ENCODE peak calls at places on chromosome 21, in ten cellular contexts. One of them, this sample, is unnamed.
A peak's percentile ranks its signal among the peaks of the same experiment; 100 is the strongest.

GRCh38 chr21:42075686-42076471 is 4.8 kb downstream of the UMODL1 start:
- DNase-seq in HL-60: no peak
- DNase-seq in endothelial cell of umbilical vein: no peak
- DNase-seq in fibroblast of pulmonary artery: no peak
- DNase-seq in heart left ventricle: no peak
- DNase-seq in Caco-2: no peak
- DNase-seq in transverse colon: no peak
- DNase-seq in PC-9: no peak
- DNase-seq in heart right ventricle: no peak
- DNase-seq in PC-3: no peak
- DNase-seq in this sample: no peak

GRCh38 chr21:42150458-42151085 is 68.4 kb upstream of the ABCG1 start:
- DNase-seq in HL-60: no peak
- DNase-seq in transverse colon: no peak
- DNase-seq in endothelial cell of umbilical vein: no peak
- DNase-seq in PC-9: no peak
- DNase-seq in fibroblast of pulmonary artery: no peak
- DNase-seq in heart right ventricle: no peak
- DNase-seq in PC-3: no peak
- DNase-seq in Caco-2: no peak
- DNase-seq in heart left ventricle: no peak
- DNase-seq in this sample: no peak

GRCh38 chr21:44817914-44818635 is at the start of gene SUMO3:
- DNase-seq in PC-3: peak; percentile 94
- DNase-seq in fibroblast of pulmonary artery: peak; percentile 82
- DNase-seq in heart right ventricle: peak; percentile 85
- DNase-seq in heart left ventricle: peak; percentile 83
- DNase-seq in Caco-2: peak; percentile 91
- DNase-seq in HL-60: peak; percentile 77
- DNase-seq in endothelial cell of umbilical vein: peak; percentile 80
- DNase-seq in transverse colon: peak; percentile 90
- DNase-seq in PC-9: no peak
- DNase-seq in this sample: peak; percentile 78

GRCh38 chr21:39518055-39518844 is 66.5 kb downstream of the SH3BGR start:
- DNase-seq in heart left ventricle: no peak
- DNase-seq in HL-60: peak; percentile 30
- DNase-seq in fibroblast of pulmonary artery: peak; percentile 53
- DNase-seq in endothelial cell of umbilical vein: peak; percentile 47
- DNase-seq in transverse colon: peak; percentile 31
- DNase-seq in heart right ventricle: no peak
- DNase-seq in PC-3: peak; percentile 82
- DNase-seq in PC-9: peak; percentile 40
- DNase-seq in Caco-2: peak; percentile 75
- DNase-seq in this sample: peak; percentile 60

GRCh38 chr21:42472521-42472920 is 23.5 kb downstream of the RSPH1 start:
- DNase-seq in endothelial cell of umbilical vein: no peak
- DNase-seq in heart right ventricle: no peak
- DNase-seq in HL-60: no peak
- DNase-seq in PC-3: no peak
- DNase-seq in heart left ventricle: no peak
- DNase-seq in Caco-2: no peak
- DNase-seq in transverse colon: peak; percentile 5
- DNase-seq in fibroblast of pulmonary artery: no peak
- DNase-seq in PC-9: no peak
- DNase-seq in this sample: no peak

GRCh38 chr21:21801921-21802320 is 803.7 kb downstream of the NCAM2 start:
- DNase-seq in PC-9: no peak
- DNase-seq in fibroblast of pulmonary artery: no peak
- DNase-seq in transverse colon: no peak
- DNase-seq in HL-60: no peak
- DNase-seq in endothelial cell of umbilical vein: no peak
- DNase-seq in heart right ventricle: no peak
- DNase-seq in PC-3: no peak
- DNase-seq in heart left ventricle: no peak
- DNase-seq in Caco-2: no peak
- DNase-seq in this sample: no peak

GRCh38 chr21:45152265-45152746 is 77.9 kb downstream of the ADARB1 start:
- DNase-seq in Caco-2: no peak
- DNase-seq in HL-60: peak; percentile 68
- DNase-seq in transverse colon: peak; percentile 50
- DNase-seq in heart right ventricle: no peak
- DNase-seq in PC-3: no peak
- DNase-seq in fibroblast of pulmonary artery: no peak
- DNase-seq in heart left ventricle: no peak
- DNase-seq in endothelial cell of umbilical vein: no peak
- DNase-seq in PC-9: no peak
- DNase-seq in this sample: no peak

GRCh38 chr21:24693779-24694178 is 913.5 kb downstream of the MRPL39 start:
- DNase-seq in PC-9: no peak
- DNase-seq in Caco-2: no peak
- DNase-seq in fibroblast of pulmonary artery: no peak
- DNase-seq in heart left ventricle: no peak
- DNase-seq in heart right ventricle: no peak
- DNase-seq in PC-3: peak; percentile 3
- DNase-seq in HL-60: no peak
- DNase-seq in endothelial cell of umbilical vein: no peak
- DNase-seq in transverse colon: no peak
- DNase-seq in this sample: no peak

GRCh38 chr21:33025471-33026298 is at the start of gene OLIG2:
- DNase-seq in endothelial cell of umbilical vein: peak; percentile 20
- DNase-seq in Caco-2: no peak
- DNase-seq in HL-60: peak; percentile 92
- DNase-seq in PC-9: no peak
- DNase-seq in transverse colon: no peak
- DNase-seq in fibroblast of pulmonary artery: no peak
- DNase-seq in PC-3: no peak
- DNase-seq in heart right ventricle: no peak
- DNase-seq in heart left ventricle: no peak
- DNase-seq in this sample: no peak

GRCh38 chr21:33025106-33025470 is 647 bp upstream of the OLIG2 start:
- DNase-seq in HL-60: no peak
- DNase-seq in transverse colon: no peak
- DNase-seq in PC-9: no peak
- DNase-seq in endothelial cell of umbilical vein: no peak
- DNase-seq in heart left ventricle: no peak
- DNase-seq in heart right ventricle: no peak
- DNase-seq in Caco-2: no peak
- DNase-seq in PC-3: no peak
- DNase-seq in fibroblast of pulmonary artery: no peak
- DNase-seq in this sample: no peak

GRCh38 chr21:33022828-33023573 is 2.7 kb upstream of the OLIG2 start:
- DNase-seq in HL-60: no peak
- DNase-seq in heart left ventricle: no peak
- DNase-seq in endothelial cell of umbilical vein: no peak
- DNase-seq in PC-9: no peak
- DNase-seq in heart right ventricle: no peak
- DNase-seq in fibroblast of pulmonary artery: no peak
- DNase-seq in transverse colon: no peak
- DNase-seq in Caco-2: no peak
- DNase-seq in PC-3: no peak
- DNase-seq in this sample: no peak

GRCh38 chr21:33023574-33024277 is 2.0 kb upstream of the OLIG2 start:
- DNase-seq in endothelial cell of umbilical vein: no peak
- DNase-seq in PC-9: no peak
- DNase-seq in HL-60: no peak
- DNase-seq in heart right ventricle: no peak
- DNase-seq in PC-3: no peak
- DNase-seq in fibroblast of pulmonary artery: no peak
- DNase-seq in heart left ventricle: no peak
- DNase-seq in transverse colon: no peak
- DNase-seq in Caco-2: no peak
- DNase-seq in this sample: no peak

GRCh38 chr21:33024278-33025103 is 1.2 kb upstream of the OLIG2 start:
- DNase-seq in PC-9: no peak
- DNase-seq in PC-3: no peak
- DNase-seq in heart left ventricle: no peak
- DNase-seq in heart right ventricle: no peak
- DNase-seq in transverse colon: no peak
- DNase-seq in fibroblast of pulmonary artery: no peak
- DNase-seq in HL-60: no peak
- DNase-seq in Caco-2: no peak
- DNase-seq in endothelial cell of umbilical vein: no peak
- DNase-seq in this sample: no peak
- H3K4me3 ChIP-seq in PC-9: no peak overlapping the region
- H3K4me3 ChIP-seq in PC-3: no peak overlapping the region
- H3K4me3 ChIP-seq in heart left ventricle: peak overlapping the region; percentile 31
- H3K4me3 ChIP-seq in heart right ventricle: no peak overlapping the region
- H3K4me3 ChIP-seq in transverse colon: no peak overlapping the region
- H3K4me3 ChIP-seq in fibroblast of pulmonary artery: no peak overlapping the region
- H3K4me3 ChIP-seq in HL-60: no peak overlapping the region
- H3K4me3 ChIP-seq in Caco-2: no peak overlapping the region
- H3K4me3 ChIP-seq in endothelial cell of umbilical vein: no peak overlapping the region
- H3K4me3 ChIP-seq in this sample: no peak overlapping the region

DNA sequence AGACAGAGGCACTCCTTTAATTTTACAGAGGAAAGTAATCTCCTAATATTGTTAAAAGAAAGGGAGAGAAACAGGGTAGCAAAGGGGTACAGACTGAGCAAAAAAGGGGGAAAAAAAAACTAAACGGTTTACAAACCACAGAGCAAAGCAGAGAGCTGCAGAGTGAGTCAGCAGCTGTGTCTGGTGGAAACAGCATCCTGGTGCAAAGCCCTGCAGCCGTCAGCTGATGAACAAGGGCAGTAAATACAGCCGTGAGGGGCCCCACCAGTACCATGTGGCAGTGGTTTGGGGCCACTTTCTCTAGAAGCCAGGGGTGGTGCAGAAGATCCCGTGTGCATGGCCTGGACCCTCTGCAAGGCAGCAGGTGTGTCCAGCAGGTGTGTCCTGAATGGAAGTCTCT is 111.3 kb downstream of the ERG start:
- DNase-seq in PC-9: no peak
- DNase-seq in transverse colon: no peak
- DNase-seq in endothelial cell of umbilical vein: no peak
- DNase-seq in fibroblast of pulmonary artery: peak; percentile 9
- DNase-seq in Caco-2: no peak
- DNase-seq in heart right ventricle: no peak
- DNase-seq in PC-3: no peak
- DNase-seq in heart left ventricle: no peak
- DNase-seq in HL-60: peak; percentile 47
- DNase-seq in this sample: peak; percentile 24
- H3K4me3 ChIP-seq in PC-9: no peak overlapping the region
- H3K4me3 ChIP-seq in transverse colon: no peak overlapping the region
- H3K4me3 ChIP-seq in endothelial cell of umbilical vein: no peak overlapping the region
- H3K4me3 ChIP-seq in fibroblast of pulmonary artery: no peak overlapping the region
- H3K4me3 ChIP-seq in Caco-2: no peak overlapping the region
- H3K4me3 ChIP-seq in heart right ventricle: no peak overlapping the region
- H3K4me3 ChIP-seq in PC-3: no peak overlapping the region
- H3K4me3 ChIP-seq in heart left ventricle: no peak overlapping the region
- H3K4me3 ChIP-seq in HL-60: no peak overlapping the region
- H3K4me3 ChIP-seq in this sample: no peak overlapping the region

DNA sequence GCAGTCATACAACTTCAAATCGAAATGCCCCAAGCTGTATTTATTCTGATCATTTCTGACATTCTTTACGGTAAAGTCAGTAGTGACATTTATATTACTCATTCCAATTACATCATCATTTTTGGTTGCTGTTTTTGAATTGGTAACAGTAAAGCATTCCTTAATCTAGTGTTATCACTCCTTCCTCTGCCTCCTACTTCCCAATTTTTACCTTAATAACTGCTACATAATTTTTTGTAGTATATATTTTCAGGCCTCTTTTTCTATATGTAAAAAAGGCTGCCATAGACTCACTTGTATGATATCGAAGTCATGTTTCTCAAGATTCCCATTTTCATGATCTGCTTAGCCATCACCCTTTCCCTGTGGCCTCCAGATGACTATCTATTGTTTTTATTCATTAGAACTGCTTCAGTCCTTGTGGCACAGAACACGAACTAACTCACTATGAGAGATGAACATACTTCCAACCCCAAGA is 167.2 kb downstream of the RUNX1 start:
- DNase-seq in transverse colon: no peak
- DNase-seq in heart left ventricle: no peak
- DNase-seq in PC-9: peak; percentile 87
- DNase-seq in PC-3: peak; percentile 96
- DNase-seq in Caco-2: no peak
- DNase-seq in endothelial cell of umbilical vein: peak; percentile 83
- DNase-seq in HL-60: no peak
- DNase-seq in fibroblast of pulmonary artery: peak; percentile 85
- DNase-seq in heart right ventricle: no peak
- DNase-seq in this sample: peak; percentile 85
- H3K4me3 ChIP-seq in transverse colon: peak overlapping the region; percentile 0
- H3K4me3 ChIP-seq in heart left ventricle: peak overlapping the region; percentile 84
- H3K4me3 ChIP-seq in PC-9: peak overlapping the region; percentile 97
- H3K4me3 ChIP-seq in PC-3: peak overlapping the region; percentile 95
- H3K4me3 ChIP-seq in Caco-2: no peak overlapping the region
- H3K4me3 ChIP-seq in endothelial cell of umbilical vein: peak overlapping the region; percentile 42
- H3K4me3 ChIP-seq in HL-60: peak overlapping the region; percentile 33
- H3K4me3 ChIP-seq in fibroblast of pulmonary artery: peak overlapping the region; percentile 35
- H3K4me3 ChIP-seq in heart right ventricle: peak overlapping the region; percentile 13
- H3K4me3 ChIP-seq in this sample: peak overlapping the region; percentile 78

GRCh38 chr21:17819878-17820232 is 699 bp upstream of the C21orf91 start:
- DNase-seq in HL-60: peak; percentile 37
- DNase-seq in Caco-2: no peak
- DNase-seq in transverse colon: no peak
- DNase-seq in fibroblast of pulmonary artery: no peak
- DNase-seq in PC-9: no peak
- DNase-seq in PC-3: no peak
- DNase-seq in heart left ventricle: no peak
- DNase-seq in heart right ventricle: no peak
- DNase-seq in endothelial cell of umbilical vein: no peak
- DNase-seq in this sample: no peak

GRCh38 chr21:17823846-17824245 is 4.7 kb upstream of the C21orf91 start:
- DNase-seq in PC-3: no peak
- DNase-seq in heart left ventricle: no peak
- DNase-seq in endothelial cell of umbilical vein: no peak
- DNase-seq in fibroblast of pulmonary artery: no peak
- DNase-seq in transverse colon: no peak
- DNase-seq in HL-60: no peak
- DNase-seq in Caco-2: no peak
- DNase-seq in heart right ventricle: no peak
- DNase-seq in PC-9: no peak
- DNase-seq in this sample: no peak

GRCh38 chr21:17818158-17819113 is 720 bp downstream of the C21orf91 start:
- DNase-seq in PC-9: peak; percentile 35
- DNase-seq in HL-60: peak; percentile 31
- DNase-seq in transverse colon: peak; percentile 41
- DNase-seq in fibroblast of pulmonary artery: peak; percentile 49
- DNase-seq in heart right ventricle: peak; percentile 43
- DNase-seq in PC-3: peak; percentile 56
- DNase-seq in Caco-2: peak; percentile 55
- DNase-seq in heart left ventricle: peak; percentile 35
- DNase-seq in endothelial cell of umbilical vein: peak; percentile 55
- DNase-seq in this sample: peak; percentile 35

GRCh38 chr21:17821121-17821520 is 2.0 kb upstream of the C21orf91 start:
- DNase-seq in Caco-2: no peak
- DNase-seq in PC-9: no peak
- DNase-seq in heart right ventricle: no peak
- DNase-seq in endothelial cell of umbilical vein: no peak
- DNase-seq in transverse colon: no peak
- DNase-seq in heart left ventricle: no peak
- DNase-seq in HL-60: no peak
- DNase-seq in PC-3: no peak
- DNase-seq in fibroblast of pulmonary artery: no peak
- DNase-seq in this sample: no peak

DNA sequence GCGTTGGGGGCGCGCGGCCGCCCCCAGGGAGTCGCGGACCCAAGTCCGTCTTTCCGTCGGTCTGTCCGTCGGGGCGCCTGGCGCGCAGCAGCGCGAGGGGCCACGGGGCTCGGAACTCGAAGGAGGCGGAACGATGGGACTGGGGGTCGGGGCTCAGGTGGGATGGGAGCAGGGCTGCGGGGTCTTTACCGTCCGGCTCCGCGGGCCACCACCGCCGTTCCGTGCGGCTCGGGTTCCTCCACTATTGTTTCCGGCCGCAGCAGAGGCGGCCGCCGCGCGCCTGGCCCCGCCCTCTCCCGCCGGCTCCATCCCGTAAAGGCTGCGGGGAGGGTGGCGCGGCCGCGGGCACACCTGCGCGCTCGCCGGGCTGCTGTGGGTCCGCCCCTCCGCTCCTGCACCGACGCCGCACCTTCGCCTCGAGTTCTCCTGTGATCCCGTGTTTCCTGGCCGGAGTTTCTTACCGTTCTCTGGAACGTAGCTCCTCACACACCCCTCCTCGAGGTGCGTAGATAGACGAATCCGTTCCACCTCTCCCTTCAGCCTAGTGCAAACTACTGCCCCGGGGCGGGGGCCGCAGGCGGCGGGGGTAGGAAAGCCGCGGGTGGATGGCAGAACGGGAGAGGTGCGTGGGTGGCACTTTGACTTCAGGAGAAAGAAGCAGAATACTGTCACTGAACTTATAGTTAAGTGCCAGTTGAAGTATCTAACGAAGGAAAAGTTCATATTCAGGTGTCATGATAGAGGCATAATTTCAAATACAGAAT is at the start of gene C21orf91:
- DNase-seq in PC-9: peak; percentile 55
- DNase-seq in endothelial cell of umbilical vein: peak; percentile 86
- DNase-seq in fibroblast of pulmonary artery: peak; percentile 90
- DNase-seq in transverse colon: peak; percentile 91
- DNase-seq in Caco-2: peak; percentile 89
- DNase-seq in heart right ventricle: peak; percentile 92
- DNase-seq in HL-60: peak; percentile 55
- DNase-seq in PC-3: peak; percentile 88
- DNase-seq in heart left ventricle: peak; percentile 91
- DNase-seq in this sample: peak; percentile 80
- H3K4me3 ChIP-seq in PC-9: peak within 1 kb of the TSS; percentile 85
- H3K4me3 ChIP-seq in endothelial cell of umbilical vein: peak within 1 kb of the TSS; percentile 56
- H3K4me3 ChIP-seq in fibroblast of pulmonary artery: peak within 1 kb of the TSS; percentile 80
- H3K4me3 ChIP-seq in transverse colon: peak within 1 kb of the TSS; percentile 100
- H3K4me3 ChIP-seq in Caco-2: peak within 1 kb of the TSS; percentile 93
- H3K4me3 ChIP-seq in heart right ventricle: peak within 1 kb of the TSS; percentile 83
- H3K4me3 ChIP-seq in HL-60: peak within 1 kb of the TSS; percentile 80
- H3K4me3 ChIP-seq in PC-3: peak within 1 kb of the TSS; percentile 86
- H3K4me3 ChIP-seq in heart left ventricle: peak within 1 kb of the TSS; percentile 93
- H3K4me3 ChIP-seq in this sample: peak within 1 kb of the TSS; percentile 84